ENCODE peak calls at places on chromosomes 3 and 15, in six cellular contexts. P, L, W, Q, A and F are unnamed samples.

GRCh38 chr3:165748094-165748493 is 89.1 kb downstream of the BCHE start:
- DNase-seq in W (no peak), A (no peak), P (no peak), Q (no peak), L (no peak), F (no peak)

GRCh38 chr3:176939022-176939817 is 258.1 kb downstream of the TBL1XR1 start:
- DNase-seq in Q (peak), A (peak), L (peak), P (peak), W (peak), F (peak)

GRCh38 chr3:32106929-32107362 is 526 bp downstream of the GPD1L start:
- DNase-seq in Q (no peak), L (no peak), P (peak), A (no peak), W (no peak), F (peak)

GRCh38 chr3:46609074-46609735 is 3.1 kb upstream of the FAM240A start:
- DNase-seq in A (no peak), W (no peak), P (peak), L (no peak), Q (no peak), F (no peak)

GRCh38 chr15:84685304-84685703 is 27.3 kb upstream of the NMB start:
- DNase-seq in P (peak), L (no peak), W (no peak), Q (peak), A (no peak), F (no peak)

GRCh38 chr3:76365284-76365683 is 579.9 kb upstream of the ZNF717 start:
- DNase-seq in W (no peak), P (no peak), A (no peak), Q (no peak), L (no peak), F (no peak)

GRCh38 chr15:71337197-71337845 is 222.1 kb downstream of the THSD4 start:
- DNase-seq in A (no peak), Q (no peak), W (no peak), P (peak), L (no peak), F (no peak)

GRCh38 chr3:127000128-127000527 is 17.2 kb downstream of the PLXNA1 start:
- DNase-seq in W (no peak), Q (peak), P (no peak), L (no peak), A (no peak), F (no peak)